ENCODE peak calls at places on chromosome 11, in four cellular contexts. X is H1, D is A549, Q is HepG2. I is an unnamed sample.

GRCh38 chr11:35357893-35358292 is 61.5 kb downstream of the SLC1A2 start:
- DNase-seq in X (no peak), D (no peak), Q (no peak), I (no peak)

GRCh38 chr11:44659641-44660040 is 67.1 kb upstream of the TSPAN18 start:
- DNase-seq in X (no peak), D (no peak), Q (no peak), I (no peak)

GRCh38 chr11:115269193-115269592 is 235.0 kb downstream of the CADM1 start:
- DNase-seq in X (no peak), D (no peak), Q (no peak), I (no peak)

GRCh38 chr11:117230286-117230961 is 1.4 kb downstream of the PCSK7 start:
- DNase-seq in X (no peak), D (no peak), Q (no peak), I (no peak)

GRCh38 chr11:72375241-72375640 is 59.1 kb downstream of the CLPB start:
- DNase-seq in X (no peak), D (no peak), Q (no peak), I (no peak)

GRCh38 chr11:44804449-44805151 is 77.8 kb downstream of the TSPAN18 start:
- DNase-seq in X (no peak), D (no peak), Q (no peak), I (no peak)

GRCh38 chr11:69520186-69520585 is 38.7 kb downstream of the LINC01488 start:
- DNase-seq in X (no peak), D (no peak), Q (no peak), I (no peak)

GRCh38 chr11:117931971-117932370 is 2.8 kb upstream of the TMPRSS13 start:
- DNase-seq in X (no peak), D (no peak), Q (no peak), I (no peak)

GRCh38 chr11:121134758-121135312 is 33.8 kb downstream of the TECTA start:
- DNase-seq in X (no peak), D (no peak), Q (no peak), I (no peak)

GRCh38 chr11:6638437-6638836 is 17.2 kb downstream of the DCHS1 start:
- DNase-seq in X (no peak), D (no peak), Q (no peak), I (no peak)

GRCh38 chr11:132142102-132142501 is 771.7 kb downstream of the NTM start:
- DNase-seq in X (no peak), D (no peak), Q (no peak), I (no peak)

GRCh38 chr11:84663731-84664130 is 963.4 kb downstream of the DLG2 start:
- DNase-seq in X (no peak), D (no peak), Q (no peak), I (no peak)

GRCh38 chr11:255176-255575 is 18.4 kb downstream of the PSMD13 start:
- DNase-seq in X (no peak), D (no peak), Q (no peak), I (no peak)

GRCh38 chr11:130655308-130655707 is 206.9 kb downstream of the ADAMTS15 start:
- DNase-seq in X (peak; percentile 1), D (no peak), Q (no peak), I (no peak)

GRCh38 chr11:28009383-28009782 is 98.6 kb downstream of the KIF18A start:
- DNase-seq in X (no peak), D (no peak), Q (no peak), I (no peak)

GRCh38 chr11:74050465-74050864 is 41.6 kb upstream of the UCP3 start:
- DNase-seq in X (no peak), D (no peak), Q (no peak), I (no peak)

GRCh38 chr11:94799726-94800125 is 31.6 kb downstream of the AMOTL1 start:
- DNase-seq in X (no peak), D (no peak), Q (no peak), I (no peak)

GRCh38 chr11:111299111-111300026 is 1.0 kb downstream of the POU2AF3 start:
- DNase-seq in X (peak; percentile 83), D (peak; percentile 58), Q (peak; percentile 46), I (no peak)

DNA sequence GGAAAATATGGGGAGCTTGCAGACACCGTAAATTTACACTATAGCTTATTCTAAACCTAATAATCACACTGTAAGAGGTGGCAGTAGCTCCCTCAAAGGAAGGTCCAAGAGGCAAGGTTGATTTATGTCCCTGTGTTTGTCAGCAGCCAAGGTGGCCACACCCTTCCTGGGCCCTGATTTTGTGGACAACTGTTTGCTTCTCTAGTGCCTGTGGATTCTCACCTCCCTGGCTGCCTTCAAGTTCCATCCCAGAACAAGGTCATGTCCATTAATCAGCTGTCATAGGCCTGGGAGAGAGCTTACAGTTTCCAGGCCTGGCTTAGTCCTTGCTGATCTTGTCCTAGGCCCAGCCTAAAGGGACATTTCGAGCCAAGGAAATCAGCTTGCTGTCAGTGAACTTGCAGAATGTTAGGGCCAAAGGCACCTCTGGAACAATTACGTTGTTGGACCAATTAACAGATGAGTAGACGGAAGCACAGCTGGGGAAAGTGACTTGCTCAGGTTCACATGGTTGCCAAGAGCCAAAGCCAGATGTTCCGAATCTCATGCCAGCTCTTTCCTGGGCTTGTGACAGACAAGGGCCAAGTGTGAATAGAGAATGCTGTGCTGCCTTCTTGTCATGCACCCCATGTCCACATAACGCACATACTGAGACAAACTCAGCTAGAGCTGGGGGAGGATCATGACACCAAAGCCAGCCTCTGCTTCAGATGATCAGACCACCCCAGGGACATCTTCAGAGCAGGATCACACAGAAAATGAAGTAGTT is 616.1 kb downstream of the INSC start:
- DNase-seq in X (no peak), D (no peak), Q (no peak), I (no peak)
- TF ChIP-seq PHF8 in X (no peak), D (no peak), Q (no peak), I (no peak)

GRCh38 chr11:12258451-12258850 is 118.9 kb upstream of the PARVA start:
- DNase-seq in X (no peak), D (peak; percentile 28), Q (peak; percentile 65), I (peak; percentile 48)
- TF ChIP-seq PHF8 in X (no peak), D (no peak), Q (no peak), I (no peak)

GRCh38 chr11:126857860-126858808 is 142.4 kb downstream of the KIRREL3 start:
- DNase-seq in X (no peak), D (no peak), Q (no peak), I (no peak)
- TF ChIP-seq PHF8 in X (no peak), D (no peak), Q (no peak), I (no peak)

DNA sequence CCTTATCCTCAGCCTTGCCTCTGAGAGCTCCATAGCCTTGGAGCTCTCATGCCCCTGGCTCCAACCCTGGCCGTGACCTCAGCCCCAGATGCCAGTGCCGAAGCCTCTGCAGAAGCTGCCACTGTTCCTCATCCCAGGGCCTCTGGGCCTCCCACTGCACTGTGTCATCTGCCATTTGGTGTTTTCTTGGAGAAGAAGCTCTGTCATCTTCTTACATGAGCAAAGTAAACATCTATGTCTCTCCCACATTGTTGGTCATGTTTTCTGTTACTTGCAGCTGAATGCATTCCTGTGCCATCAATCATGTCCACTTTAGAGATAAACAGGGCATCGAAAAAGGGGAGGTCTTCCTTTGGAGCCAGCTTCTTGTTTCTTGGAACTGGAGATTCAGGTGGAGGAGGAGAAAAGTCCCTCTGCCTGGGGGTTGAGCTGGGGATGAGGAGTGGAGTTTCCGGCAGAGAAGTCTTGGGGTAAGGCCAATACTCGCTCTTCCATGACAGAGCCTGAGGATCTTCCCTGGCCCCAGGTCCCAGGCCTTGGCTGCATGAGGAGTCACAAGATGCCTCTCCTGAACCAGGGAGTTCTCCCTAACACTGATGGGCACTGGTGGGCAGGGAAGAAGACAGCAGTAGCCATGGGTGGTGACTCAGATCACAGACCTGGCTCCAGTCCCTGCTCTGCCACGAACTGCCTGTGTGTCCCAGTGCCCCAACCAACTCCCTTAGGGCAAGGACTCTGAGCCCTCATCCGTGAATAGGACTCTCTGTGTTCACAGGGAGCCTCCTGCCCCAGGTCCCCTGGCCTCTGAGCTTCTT is 45.2 kb upstream of the FTH1 start:
- DNase-seq in X (no peak), D (peak; percentile 41), Q (peak; percentile 67), I (no peak)
- TF ChIP-seq PHF8 in X (no peak), D (no peak), Q (no peak), I (no peak)